ENCODE peak calls at places on chromosomes 5 and 9, in eight cellular contexts. N, O, U, Z, Q, L, F and W are unnamed samples.

GRCh38 chr5:123690821-123691220 is 178.8 kb downstream of the CSNK1G3 start:
- DNase-seq in U (no peak), N (no peak), Q (no peak), Z (no peak), F (no peak), O (no peak), L (no peak), W (no peak)

GRCh38 chr5:53399921-53400697 is 80.3 kb upstream of the FST start:
- DNase-seq in U (no peak), F (no peak), O (no peak), Q (no peak), N (no peak), Z (no peak), L (no peak), W (no peak)

GRCh38 chr5:76402251-76402879 is 720 bp upstream of the IQGAP2 start:
- DNase-seq in O (no peak), F (peak), N (peak), Q (peak), L (peak), U (peak), Z (no peak), W (peak)

GRCh38 chr5:147234825-147235635 is at the start of gene STK32A:
- DNase-seq in Z (no peak), L (no peak), O (peak), N (no peak), Q (peak), U (peak), F (no peak), W (peak)

GRCh38 chr9:32706004-32706749 is 70.7 kb upstream of the TAF1L start:
- DNase-seq in U (no peak), F (no peak), Q (no peak), Z (no peak), O (no peak), L (no peak), N (no peak), W (no peak)

GRCh38 chr5:32020271-32020670 is 153.8 kb downstream of the GOLPH3 start:
- DNase-seq in Z (no peak), U (no peak), F (peak), N (no peak), L (peak), O (no peak), Q (no peak), W (no peak)

GRCh38 chr5:157563373-157564148 is 12.0 kb downstream of the ADAM19 start:
- DNase-seq in O (peak), N (no peak), L (no peak), U (no peak), F (no peak), Q (no peak), Z (peak), W (no peak)

GRCh38 chr9:115694991-115695390 is 458.6 kb upstream of the PAPPA start:
- DNase-seq in F (no peak), L (no peak), O (no peak), U (no peak), Q (no peak), N (no peak), Z (no peak), W (no peak)

GRCh38 chr5:145947581-145947980 is 11.2 kb downstream of the SH3RF2 start:
- DNase-seq in L (no peak), Z (no peak), O (no peak), U (no peak), Q (no peak), N (no peak), F (no peak), W (no peak)

GRCh38 chr5:170740586-170741205 is 42.8 kb upstream of the GABRP start:
- DNase-seq in F (no peak), O (no peak), L (no peak), N (no peak), U (no peak), Q (no peak), Z (no peak), W (no peak)

GRCh38 chr5:66757834-66758396 is 161.7 kb downstream of the MAST4 start:
- DNase-seq in N (no peak), L (no peak), U (no peak), Z (no peak), Q (peak), F (no peak), O (no peak), W (no peak)

DNA sequence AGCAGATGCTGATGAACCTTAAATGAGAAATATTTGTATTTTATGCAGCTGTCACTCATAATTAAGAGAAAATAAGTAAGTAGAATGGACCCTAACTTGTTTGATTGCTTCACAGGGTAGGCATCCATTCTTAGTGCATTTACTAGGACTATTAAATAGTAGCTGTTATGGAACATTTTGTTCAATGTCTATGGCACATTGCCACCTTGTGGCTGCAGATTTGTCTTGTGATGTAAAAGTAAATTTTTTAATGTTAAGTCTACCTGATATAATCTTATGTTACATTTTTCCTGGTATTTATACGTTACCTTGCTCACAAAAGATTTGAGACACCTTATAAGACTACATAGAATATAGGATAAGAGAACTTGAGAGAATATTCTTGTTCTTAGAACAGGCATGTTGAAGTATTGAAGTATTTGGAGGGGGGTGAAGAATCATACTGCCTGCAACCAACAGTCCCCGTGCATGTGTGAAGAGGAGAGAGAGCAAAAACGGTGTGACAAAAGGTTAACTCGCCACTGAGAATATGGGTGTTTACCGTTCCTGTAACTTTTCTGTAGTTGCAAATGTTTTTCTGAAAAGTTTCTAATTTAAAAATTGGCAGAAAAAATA is 161.1 kb downstream of the MAST4 start:
- DNase-seq in O (no peak), U (peak), Q (peak), F (no peak), N (peak), Z (peak), L (no peak), W (no peak)
- TF ChIP-seq CTCF in O (peak), U (peak), Q (peak), F (peak), N (peak), Z (no peak), L (peak), W (peak)

GRCh38 chr5:115785395-115786009 is 31.0 kb downstream of the CDO1 start:
- DNase-seq in N (no peak), Q (peak), O (no peak), U (peak), F (no peak), Z (no peak), L (no peak), W (peak)
- TF ChIP-seq CTCF in N (no peak), Q (no peak), O (no peak), U (no peak), F (no peak), Z (no peak), L (no peak), W (no peak)

GRCh38 chr5:78511116-78511906 is 137.3 kb downstream of the LHFPL2 start:
- DNase-seq in N (no peak), Q (no peak), Z (no peak), O (no peak), U (no peak), L (no peak), F (no peak), W (no peak)

GRCh38 chr5:78509145-78509865 is 139.3 kb downstream of the LHFPL2 start:
- DNase-seq in L (no peak), Q (no peak), U (no peak), O (no peak), N (no peak), Z (no peak), F (no peak), W (no peak)

GRCh38 chr5:78512440-78512839 is 136.1 kb downstream of the LHFPL2 start:
- DNase-seq in N (no peak), U (no peak), O (no peak), Q (no peak), F (no peak), L (no peak), Z (no peak), W (no peak)

GRCh38 chr5:78508231-78508765 is 140.3 kb downstream of the LHFPL2 start:
- DNase-seq in N (no peak), F (no peak), Z (no peak), Q (peak), U (no peak), O (no peak), L (no peak), W (no peak)

GRCh38 chr5:78509884-78510769 is 138.4 kb downstream of the LHFPL2 start:
- DNase-seq in Q (peak), Z (no peak), U (peak), F (peak), L (no peak), O (peak), N (peak), W (peak)
- TF ChIP-seq CTCF in Q (peak), Z (no peak), U (no peak), F (no peak), L (no peak), O (no peak), N (no peak), W (peak)

GRCh38 chr5:74464512-74465209 is 175.9 kb downstream of the ENC1 start:
- DNase-seq in L (no peak), N (no peak), Q (no peak), F (no peak), O (no peak), Z (no peak), U (no peak), W (no peak)

GRCh38 chr5:74468421-74468820 is 172.1 kb downstream of the ENC1 start:
- DNase-seq in U (peak), O (no peak), Z (no peak), Q (no peak), N (no peak), F (no peak), L (no peak), W (no peak)

GRCh38 chr5:74471875-74472274 is 168.7 kb downstream of the ENC1 start:
- DNase-seq in N (no peak), L (no peak), Z (no peak), U (no peak), O (no peak), F (no peak), Q (no peak), W (no peak)

GRCh38 chr5:74465724-74466123 is 174.8 kb downstream of the ENC1 start:
- DNase-seq in N (no peak), O (no peak), Z (no peak), U (no peak), Q (no peak), F (no peak), L (no peak), W (no peak)

GRCh38 chr5:74469234-74469972 is 171.1 kb downstream of the ENC1 start:
- DNase-seq in F (no peak), Q (no peak), Z (no peak), L (no peak), N (no peak), U (no peak), O (no peak), W (no peak)
- TF ChIP-seq CTCF in F (no peak), Q (no peak), Z (no peak), L (no peak), N (no peak), U (no peak), O (no peak), W (no peak)

DNA sequence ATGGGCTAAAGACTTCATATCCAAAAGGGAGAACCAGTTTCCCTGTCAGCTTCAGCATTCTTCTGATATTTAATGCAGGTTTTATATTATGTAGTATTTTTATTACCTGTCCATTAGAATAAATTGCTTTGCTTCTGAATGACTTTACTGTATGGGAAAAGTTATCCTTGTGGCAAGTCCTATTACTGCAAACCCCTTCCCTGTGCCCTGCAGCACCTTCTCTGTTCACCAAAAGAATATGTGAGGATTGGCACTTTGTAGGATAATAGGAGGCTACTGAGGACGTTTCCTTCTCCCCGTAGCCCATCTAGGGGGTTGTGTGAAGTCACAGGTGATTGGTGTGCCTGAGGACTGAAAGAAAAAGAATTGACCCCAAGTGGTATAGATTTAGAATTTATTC is 296.1 kb downstream of the KDM4C start:
- DNase-seq in F (no peak), Q (no peak), Z (no peak), U (no peak), O (no peak), N (no peak), L (no peak), W (no peak)
- TF ChIP-seq CTCF in F (no peak), Q (no peak), Z (no peak), U (no peak), O (no peak), N (no peak), L (no peak), W (no peak)